ENCODE peak calls at places on chromosome 20, in nine cellular contexts. D is Caco-2, E is fibroblast of the aortic adventitia, Z is nephron progenitor cell, J is retinal pigment epithelial cell, T is HFFc6, K is A673, O is astrocyte of the cerebellum, C is progenitor cell of endocrine pancreas. S is an unnamed sample.

GRCh38 chr20:61900376-61901293 is 165.0 kb downstream of the TAF4 start:
- DNase-seq in E (peak), C (no peak), K (no peak), Z (peak), T (no peak), J (no peak), O (no peak), D (no peak), S (no peak)

GRCh38 chr20:44762466-44763140 is 16.9 kb downstream of the KCNK15 start:
- DNase-seq in J (no peak), E (peak), C (no peak), D (no peak), Z (no peak), T (no peak), K (peak), O (no peak), S (no peak)

GRCh38 chr20:9608639-9609440 is 94.5 kb downstream of the LAMP5 start:
- DNase-seq in O (no peak), D (no peak), C (no peak), T (no peak), Z (no peak), K (no peak), E (no peak), J (no peak), S (no peak)

GRCh38 chr20:17959257-17959627 is 9.4 kb downstream of the SNX5 start:
- DNase-seq in D (no peak), T (no peak), E (no peak), J (no peak), Z (no peak), O (no peak), K (no peak), C (no peak), S (no peak)

GRCh38 chr20:2729791-2730190 is 37.2 kb downstream of the EBF4 start:
- DNase-seq in Z (no peak), O (no peak), C (no peak), K (no peak), J (no peak), D (no peak), E (peak), T (peak), S (no peak)

GRCh38 chr20:36394340-36394965 is 88.3 kb downstream of the DLGAP4 start:
- DNase-seq in T (no peak), J (no peak), K (no peak), D (no peak), Z (no peak), E (no peak), C (no peak), O (no peak), S (no peak)

GRCh38 chr20:46142124-46142523 is 24.0 kb downstream of the CD40 start:
- DNase-seq in T (no peak), K (no peak), Z (no peak), J (no peak), D (no peak), E (no peak), C (no peak), O (no peak), S (no peak)

GRCh38 chr20:53201588-53201987 is 229.4 kb downstream of the TSHZ2 start:
- DNase-seq in D (no peak), T (no peak), C (no peak), E (no peak), Z (no peak), K (no peak), J (no peak), O (no peak), S (no peak)

GRCh38 chr20:19588731-19589130 is 169.3 kb upstream of the RIN2 start:
- DNase-seq in E (peak), T (no peak), J (no peak), Z (no peak), O (no peak), C (no peak), K (peak), D (no peak), S (no peak)

GRCh38 chr20:856361-856775 is 22.9 kb downstream of the FAM110A start:
- DNase-seq in O (peak), T (peak), C (no peak), D (no peak), E (peak), Z (no peak), J (peak), K (no peak), S (no peak)

DNA sequence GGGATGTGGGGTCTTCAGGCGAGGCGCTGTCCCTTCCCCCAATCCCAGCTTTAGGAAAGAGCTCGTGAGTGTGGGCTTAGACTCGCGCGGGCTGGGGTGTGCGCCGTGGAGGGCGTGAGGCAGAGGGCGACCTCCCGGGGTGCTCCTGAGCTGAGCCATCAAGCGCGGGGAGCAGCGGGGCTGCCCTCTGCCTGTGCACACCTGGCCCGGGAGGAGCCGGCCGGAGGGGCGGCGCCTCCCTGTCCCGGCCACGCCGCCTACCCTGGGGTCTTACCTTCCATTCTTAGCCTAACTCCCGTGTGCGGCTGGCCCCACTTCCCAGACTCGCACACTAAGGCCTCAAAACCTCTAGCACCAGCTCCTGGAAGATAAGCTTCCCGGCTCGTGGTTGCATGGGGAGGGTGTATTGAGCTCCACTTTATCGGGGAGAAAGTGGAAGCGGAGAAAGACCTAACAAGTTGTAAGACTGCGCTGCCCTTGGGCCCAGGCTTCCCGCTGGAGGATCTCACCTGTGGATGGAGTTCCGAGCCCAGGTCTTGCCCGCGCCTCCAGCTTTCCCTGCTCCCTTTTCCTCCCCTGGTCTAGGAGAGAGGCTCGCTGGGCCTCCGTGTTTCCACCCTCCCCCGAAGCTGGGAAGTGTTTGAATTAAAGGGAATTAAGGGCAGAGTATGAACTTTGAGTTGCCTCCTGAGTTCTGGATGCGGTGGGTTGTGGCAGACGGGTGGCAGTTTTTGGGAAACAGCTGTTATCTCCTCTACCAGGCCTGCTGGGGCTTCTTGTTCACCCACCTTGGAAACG is 1.2 kb downstream of the DNMT3B start:
- DNase-seq in O (no peak), E (no peak), K (no peak), T (no peak), D (peak), Z (peak), J (no peak), C (no peak), S (no peak)
- TF ChIP-seq CTCF in O (no peak), E (no peak), K (no peak), T (no peak), D (peak), Z (no peak), J (peak), C (no peak), S (no peak)

GRCh38 chr20:47521059-47521808 is 19.5 kb downstream of the NCOA3 start:
- DNase-seq in Z (peak), J (no peak), E (no peak), K (no peak), T (no peak), O (no peak), C (no peak), D (no peak), S (no peak)
- TF ChIP-seq CTCF in Z (no peak), J (peak), E (no peak), K (peak), T (peak), O (peak), C (no peak), D (peak), S (peak)

GRCh38 chr20:50455656-50456451 is 54.3 kb upstream of the PTPN1 start:
- DNase-seq in O (no peak), K (no peak), D (peak), Z (no peak), C (no peak), J (no peak), E (no peak), T (no peak), S (no peak)

GRCh38 chr20:50459124-50459918 is 50.9 kb upstream of the PTPN1 start:
- DNase-seq in O (no peak), Z (no peak), J (no peak), D (no peak), T (no peak), K (no peak), C (no peak), E (no peak), S (no peak)

GRCh38 chr20:50453533-50453932 is 56.6 kb upstream of the PTPN1 start:
- DNase-seq in K (no peak), D (no peak), C (no peak), Z (no peak), O (no peak), T (no peak), E (no peak), J (no peak), S (no peak)

GRCh38 chr20:50460115-50460607 is 50.0 kb upstream of the PTPN1 start:
- DNase-seq in O (no peak), Z (peak), T (no peak), D (no peak), C (no peak), J (no peak), E (no peak), K (no peak), S (no peak)

GRCh38 chr20:50456452-50457324 is 53.5 kb upstream of the PTPN1 start:
- DNase-seq in O (no peak), D (no peak), T (no peak), J (no peak), K (peak), Z (no peak), C (no peak), E (no peak), S (no peak)
- TF ChIP-seq CTCF in O (no peak), D (peak), T (peak), J (peak), K (peak), Z (no peak), C (peak), E (no peak), S (no peak)

DNA sequence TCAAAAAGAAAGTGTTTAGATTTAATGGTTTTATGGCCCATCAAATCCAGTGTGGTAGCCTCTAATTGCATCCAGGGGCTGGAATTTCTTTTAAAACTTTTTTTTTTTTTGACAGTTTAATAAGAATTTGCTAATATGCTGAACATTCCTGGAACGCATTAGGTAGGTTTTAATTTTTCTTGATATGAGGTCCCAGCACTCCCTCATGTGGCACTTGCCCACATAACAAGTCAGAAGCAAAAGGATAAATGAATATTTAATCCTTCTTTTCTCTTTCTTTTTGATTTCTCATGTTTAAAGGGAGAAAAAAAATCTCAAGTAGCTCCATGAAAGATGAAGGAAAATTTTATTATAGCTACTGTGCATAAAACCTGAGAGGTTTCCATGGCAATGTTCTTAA is 13.5 kb downstream of the HAO1 start:
- DNase-seq in Z (no peak), T (peak), E (peak), J (peak), O (peak), K (peak), D (no peak), C (no peak), S (no peak)
- TF ChIP-seq CTCF in Z (peak), T (peak), E (peak), J (peak), O (peak), K (peak), D (peak), C (peak), S (peak)

GRCh38 chr20:48295445-48295903 is 510.2 kb upstream of the SULF2 start:
- DNase-seq in D (peak), E (peak), Z (peak), T (peak), O (peak), K (peak), C (no peak), J (peak), S (peak)
- TF ChIP-seq CTCF in D (peak), E (peak), Z (peak), T (peak), O (peak), K (peak), C (peak), J (peak), S (no peak)

GRCh38 chr20:49909499-49910339 is 5.6 kb downstream of the SPATA2 start:
- DNase-seq in O (no peak), K (no peak), T (no peak), E (no peak), J (no peak), C (no peak), Z (peak), D (no peak), S (peak)
- TF ChIP-seq CTCF in O (peak), K (peak), T (peak), E (no peak), J (peak), C (peak), Z (peak), D (peak), S (no peak)

DNA sequence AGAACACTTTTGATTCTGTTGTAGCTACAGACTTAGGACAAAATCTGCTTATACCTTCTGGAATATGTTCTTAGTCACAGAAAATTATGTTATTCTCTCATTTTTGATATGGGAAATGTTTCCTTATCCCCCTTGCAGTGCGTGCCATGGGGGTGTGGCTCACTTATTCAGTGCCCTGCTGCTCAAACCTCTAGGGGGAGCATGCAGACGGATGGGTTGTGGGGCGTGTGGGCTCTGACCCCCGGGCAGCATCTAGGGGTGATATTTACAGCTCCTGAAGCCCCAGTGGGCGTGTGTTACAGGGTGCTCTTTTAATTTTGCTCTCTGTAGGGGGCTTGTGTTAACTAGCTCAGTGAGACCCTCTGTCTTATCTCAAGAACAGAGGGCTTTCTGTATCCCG is 61.3 kb upstream of the FERMT1 start:
- DNase-seq in O (no peak), J (no peak), D (no peak), C (no peak), K (no peak), Z (no peak), E (no peak), T (no peak), S (no peak)
- TF ChIP-seq CTCF in O (peak), J (peak), D (peak), C (peak), K (peak), Z (no peak), E (no peak), T (peak), S (no peak)

GRCh38 chr20:38172344-38172743 is 7.3 kb upstream of the TGM2 start:
- DNase-seq in E (peak), O (peak), J (no peak), C (no peak), Z (no peak), D (no peak), T (no peak), K (no peak), S (no peak)
- TF ChIP-seq CTCF in E (peak), O (peak), J (peak), C (no peak), Z (no peak), D (peak), T (peak), K (no peak), S (no peak)

S was measured in endothelial cell.